ENCODE peak calls at places on chromosome X, in four cellular contexts. G is IMR-90; X is CD8-positive, alpha-beta T cell; H is choroid plexus epithelial cell. U is an unnamed sample.

GRCh38 chrX:11509786-11510185 is 155.9 kb downstream of the ARHGAP6 start:
- DNase-seq in G (peak), X (no peak), H (peak), U (peak)

GRCh38 chrX:150212672-150213480 is 150.2 kb upstream of the MAMLD1 start:
- DNase-seq in G (peak), X (no peak), H (peak), U (no peak)

GRCh38 chrX:130174051-130174704 is 2.4 kb downstream of the RAB33A start:
- DNase-seq in G (peak), X (no peak), H (peak), U (peak)

GRCh38 chrX:16188687-16189086 is 21.4 kb downstream of the MAGEB17 start:
- DNase-seq in G (peak), X (no peak), H (no peak), U (no peak)

GRCh38 chrX:116961872-116962582 is 499.3 kb upstream of the CT83 start:
- DNase-seq in G (no peak), X (no peak), H (no peak), U (peak)

GRCh38 chrX:141221611-141222010 is 20.7 kb downstream of the SPANXC start:
- DNase-seq in G (no peak), X (no peak), H (no peak), U (no peak)

GRCh38 chrX:19795289-19795688 is 92.1 kb downstream of the SH3KBP1 start:
- DNase-seq in G (no peak), X (no peak), H (no peak), U (no peak)

GRCh38 chrX:54044877-54045328 is 630 bp upstream of the PHF8 start:
- DNase-seq in G (no peak), X (no peak), H (no peak), U (no peak)

GRCh38 chrX:6228720-6229119 is at the start of gene NLGN4X:
- DNase-seq in G (no peak), X (no peak), H (no peak), U (no peak)

GRCh38 chrX:123188081-123188480 is 4.0 kb downstream of the GRIA3 start:
- DNase-seq in G (no peak), X (no peak), H (no peak), U (no peak)

GRCh38 chrX:70664726-70665125 is 220.1 kb downstream of the DLG3 start:
- DNase-seq in G (peak), X (no peak), H (peak), U (peak)

GRCh38 chrX:7603387-7603786 is 239.6 kb upstream of the VCX start:
- DNase-seq in G (no peak), X (no peak), H (no peak), U (no peak)

GRCh38 chrX:129875669-129876068 is 30.3 kb upstream of the UTP14A start:
- DNase-seq in G (peak), X (no peak), H (peak), U (peak)

GRCh38 chrX:23822397-23822796 is 39.4 kb downstream of the SAT1 start:
- DNase-seq in G (peak), X (no peak), H (peak), U (peak)

GRCh38 chrX:67619253-67619652 is 75.4 kb downstream of the AR start:
- DNase-seq in G (peak), X (no peak), H (peak), U (peak)

GRCh38 chrX:23003121-23003520 is 3.4 kb downstream of the DDX53 start:
- DNase-seq in G (peak), X (no peak), H (peak), U (peak)

GRCh38 chrX:23312136-23312535 is 22.5 kb upstream of the PTCHD1 start:
- DNase-seq in G (no peak), X (no peak), H (no peak), U (no peak)

GRCh38 chrX:11533211-11533651 is 132.5 kb downstream of the ARHGAP6 start:
- DNase-seq in G (peak), X (no peak), H (peak), U (peak)

GRCh38 chrX:153746359-153746758 is 17.7 kb upstream of the PLXNB3 start:
- DNase-seq in G (no peak), X (no peak), H (no peak), U (no peak)

GRCh38 chrX:118627084-118627758 is 100.2 kb upstream of the IL13RA1 start:
- DNase-seq in G (no peak), X (no peak), H (peak), U (no peak)

GRCh38 chrX:55135171-55135570 is 46.4 kb downstream of the PAGE2 start:
- DNase-seq in G (peak), X (peak), H (peak), U (peak)

GRCh38 chrX:155747520-155747919 is 133.6 kb upstream of the VAMP7 start:
- DNase-seq in G (no peak), X (no peak), H (peak), U (no peak)

GRCh38 chrX:73398185-73398914 is 48.5 kb upstream of the CDX4 start:
- DNase-seq in G (no peak), X (no peak), H (no peak), U (no peak)

GRCh38 chrX:77160301-77160700 is 286.9 kb upstream of the FGF16 start:
- DNase-seq in G (no peak), X (no peak), H (no peak), U (no peak)

GRCh38 chrX:20530319-20530979 is 263.7 kb upstream of the RPS6KA3 start:
- DNase-seq in G (peak), X (peak), H (peak), U (peak)

GRCh38 chrX:11188664-11189063 is 77.5 kb downstream of the HCCS start:
- DNase-seq in G (peak), X (no peak), H (peak), U (peak)

GRCh38 chrX:108439434-108439883 is at the start of gene COL4A5:
- DNase-seq in G (peak), X (no peak), H (peak), U (peak)

GRCh38 chrX:108437789-108438623 is at the start of gene COL4A6:
- DNase-seq in G (no peak), X (no peak), H (no peak), U (no peak)

GRCh38 chrX:108435261-108435660 is 3.0 kb downstream of the COL4A6 start:
- DNase-seq in G (no peak), X (no peak), H (no peak), U (no peak)

GRCh38 chrX:108439961-108440696 is 491 bp downstream of the COL4A5 start:
- DNase-seq in G (peak), X (no peak), H (peak), U (no peak)

GRCh38 chrX:108437354-108437753 is 868 bp downstream of the COL4A6 start:
- DNase-seq in G (no peak), X (no peak), H (no peak), U (no peak)
- H3K4me3 ChIP-seq in G (peak), X (no peak), H (peak), U (peak)

DNA sequence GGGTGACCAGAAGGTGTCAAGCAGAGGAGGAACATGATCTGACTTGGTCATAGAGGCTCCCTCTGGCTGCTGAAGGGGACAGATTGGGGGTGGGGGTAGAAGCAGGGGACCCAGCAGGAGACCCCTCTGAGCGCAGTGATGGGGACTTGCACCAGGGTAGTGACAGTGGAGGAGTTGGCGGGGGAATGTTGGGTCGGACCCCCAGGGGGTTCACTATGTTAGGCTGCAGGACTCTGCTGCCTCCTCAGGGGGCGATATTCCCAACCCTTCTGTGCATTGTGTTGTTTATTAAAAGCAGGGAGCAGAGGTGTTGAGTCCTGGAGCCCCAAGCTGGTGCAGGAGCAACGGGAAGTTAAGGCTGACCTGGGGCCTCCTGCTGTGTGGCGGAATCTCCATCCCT is 8.8 kb downstream of the WDR13 start:
- DNase-seq in G (no peak), X (no peak), H (no peak), U (no peak)
- TF ChIP-seq CTCF in G (no peak), X (no peak), H (peak), U (peak)

DNA sequence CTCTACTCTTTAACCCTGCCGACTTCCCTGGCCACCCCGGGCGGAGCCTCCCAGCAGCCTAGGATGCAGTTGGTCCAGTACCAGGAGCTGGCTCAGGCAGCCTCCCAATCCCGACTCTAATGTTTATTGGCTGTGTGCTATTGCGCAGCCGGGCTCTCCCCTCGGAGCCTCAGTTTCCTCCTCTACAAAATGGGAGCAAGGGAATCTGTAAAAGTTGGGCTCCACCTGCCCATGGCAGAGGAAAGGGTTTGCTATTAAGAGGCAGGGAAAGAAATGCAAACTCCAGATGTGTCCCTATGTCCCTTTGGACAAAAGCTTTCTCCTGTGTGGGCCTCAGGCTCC is 140.8 kb upstream of the PJA1 start:
- DNase-seq in G (no peak), X (no peak), H (no peak), U (no peak)
- H3K4me3 ChIP-seq in G (no peak), X (no peak), H (no peak), U (no peak)

DNA sequence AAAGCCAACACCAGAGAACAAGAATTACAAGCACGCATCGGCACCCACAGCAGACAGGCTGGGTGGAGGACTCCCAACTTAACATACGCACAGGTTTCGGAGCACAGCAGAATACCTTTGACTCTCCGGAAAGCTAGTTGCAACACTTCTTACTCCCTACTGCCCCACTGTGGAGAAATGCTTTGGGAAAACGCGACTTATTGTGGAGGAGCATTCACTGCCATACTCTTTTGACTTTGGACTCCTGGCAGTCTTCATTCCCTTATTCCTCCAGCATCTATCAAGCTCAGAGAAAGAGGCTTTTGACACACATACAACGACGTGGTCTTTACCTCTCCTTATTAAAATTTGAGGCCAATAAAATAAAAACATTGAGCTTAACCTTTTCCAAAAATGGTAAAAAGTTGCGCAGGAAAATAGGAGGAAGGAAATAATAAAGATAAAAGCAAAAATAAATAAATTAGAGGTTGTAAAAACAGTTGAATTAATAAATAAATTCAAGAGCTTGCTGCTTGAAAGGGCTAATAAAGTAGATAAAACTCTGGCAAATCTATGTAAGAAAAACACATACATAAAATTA is 41.4 kb upstream of the GPC3 start:
- DNase-seq in G (peak), X (no peak), H (peak), U (peak)
- TF ChIP-seq CTCF in G (peak), X (no peak), H (peak), U (peak)

GRCh38 chrX:136198010-136198409 is 50.7 kb downstream of the FHL1 start:
- DNase-seq in G (no peak), X (no peak), H (no peak), U (no peak)

GRCh38 chrX:136196691-136197155 is 49.4 kb downstream of the FHL1 start:
- DNase-seq in G (no peak), X (no peak), H (no peak), U (peak)

GRCh38 chrX:136199365-136199764 is 51.8 kb downstream of the MAP7D3 start:
- DNase-seq in G (peak), X (no peak), H (no peak), U (peak)

GRCh38 chrX:136200466-136200865 is 50.7 kb downstream of the MAP7D3 start:
- DNase-seq in G (peak), X (no peak), H (peak), U (peak)

DNA sequence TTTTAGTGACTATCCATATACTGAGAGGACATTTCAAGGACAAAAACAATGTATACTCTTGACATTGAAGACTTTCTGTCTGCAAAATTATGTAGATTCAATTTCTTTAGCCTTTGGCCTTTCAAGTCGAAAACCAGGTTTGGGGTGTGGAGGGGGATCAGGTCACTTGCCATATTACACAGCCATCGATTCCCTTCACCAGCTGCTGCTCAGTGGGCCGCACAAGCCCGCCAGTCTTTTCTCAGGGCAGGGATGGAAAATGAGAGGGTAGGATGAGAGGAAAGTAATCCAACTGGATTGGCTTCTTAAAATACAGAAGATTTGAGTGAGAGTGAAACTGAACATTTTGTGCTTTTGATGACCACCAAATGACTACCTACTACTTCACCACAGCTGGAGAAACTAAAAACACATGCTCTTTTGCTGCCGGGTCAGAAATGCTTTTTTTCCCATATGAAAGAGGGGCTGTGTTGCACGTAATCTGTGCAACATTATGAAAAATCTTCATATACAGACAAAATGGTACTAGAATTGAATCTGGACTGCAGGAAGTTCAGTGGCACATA is 51.4 kb downstream of the FHL1 start:
- DNase-seq in G (no peak), X (no peak), H (no peak), U (no peak)
- H3K4me3 ChIP-seq in G (no peak), X (no peak), H (no peak), U (no peak)

DNA sequence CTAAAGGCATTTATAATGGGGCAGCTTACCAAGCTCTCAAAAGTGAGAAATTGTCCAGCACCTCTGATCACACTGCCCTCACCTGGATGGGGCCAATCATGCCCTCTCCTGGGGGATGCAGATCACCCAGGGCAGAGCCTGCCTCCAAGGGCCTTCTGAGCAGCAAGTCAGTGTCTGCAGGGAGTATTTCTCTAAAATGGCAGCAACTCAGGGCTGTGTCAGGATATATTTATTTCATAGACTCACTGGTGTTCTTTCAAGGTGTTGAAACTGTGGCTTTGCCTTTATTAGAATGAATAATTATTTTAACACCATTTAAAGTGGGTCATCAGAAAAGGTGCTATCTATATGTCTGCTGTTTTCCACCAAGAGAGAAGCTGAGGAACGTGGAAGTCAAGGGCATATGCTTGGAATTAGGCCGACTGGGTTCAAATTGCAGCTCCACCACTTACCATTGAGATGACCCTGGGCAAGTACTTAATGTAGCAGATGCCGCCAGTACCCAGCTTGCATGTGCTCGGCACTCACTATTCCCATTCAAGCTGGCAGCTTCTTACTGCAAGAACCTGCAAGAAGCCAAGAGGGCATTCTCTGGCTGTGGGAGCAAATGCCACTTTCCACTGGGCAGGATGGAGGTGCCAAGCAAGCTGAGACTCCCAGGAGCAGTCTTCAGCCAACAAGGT is 590.0 kb downstream of the BCOR start:
- DNase-seq in G (no peak), X (no peak), H (no peak), U (no peak)
- TF ChIP-seq CTCF in G (no peak), X (no peak), H (no peak), U (no peak)

U was measured in fibroblast of villous mesenchyme.